ENCODE peak calls at places on chromosomes 4 and X, in five cellular contexts. Q is mammary epithelial cell, N is IMR-90, S is body of pancreas, K is OCI-LY7. Y is an unnamed sample.

GRCh38 chrX:29911673-29912072 is 303.7 kb upstream of the MAGEB2 start:
- DNase-seq in Q (no peak), N (no peak), S (no peak), K (no peak), Y (no peak)

GRCh38 chr4:10061650-10062415 is 40.5 kb upstream of the SLC2A9 start:
- DNase-seq in Q (peak; percentile 69), N (peak; percentile 20), S (no peak), K (no peak), Y (no peak)

GRCh38 chr4:112664611-112665010 is 27.7 kb downstream of the LARP7 start:
- DNase-seq in Q (peak; percentile 3), N (peak; percentile 6), S (no peak), K (no peak), Y (no peak)

GRCh38 chr4:113209153-113209552 is 159.7 kb downstream of the ANK2 start:
- DNase-seq in Q (no peak), N (no peak), S (no peak), K (no peak), Y (no peak)

GRCh38 chr4:184352891-184353290 is 121.5 kb downstream of the IRF2 start:
- DNase-seq in Q (no peak), N (no peak), S (no peak), K (no peak), Y (no peak)

GRCh38 chrX:129748265-129748664 is 9.5 kb downstream of the XPNPEP2 start:
- DNase-seq in Q (no peak), N (peak; percentile 78), S (no peak), K (no peak), Y (no peak)

GRCh38 chr4:187478292-187479205 is 517.0 kb upstream of the ZFP42 start:
- DNase-seq in Q (peak; percentile 35), N (peak; percentile 95), S (no peak), K (no peak), Y (no peak)

GRCh38 chr4:40038972-40039371 is 17.7 kb upstream of the N4BP2 start:
- DNase-seq in Q (peak; percentile 81), N (peak; percentile 50), S (no peak), K (no peak), Y (no peak)

GRCh38 chr4:4507923-4508322 is 33.9 kb downstream of the STX18 start:
- DNase-seq in Q (no peak), N (no peak), S (no peak), K (peak; percentile 40), Y (no peak)

GRCh38 chr4:147709999-147710398 is 21.9 kb upstream of the ARHGAP10 start:
- DNase-seq in Q (peak; percentile 34), N (peak; percentile 76), S (no peak), K (no peak), Y (no peak)

GRCh38 chr4:112284166-112284565 is 1.5 kb downstream of the TIFA start:
- DNase-seq in Q (peak; percentile 34), N (peak; percentile 8), S (no peak), K (peak; percentile 41), Y (peak; percentile 24)

GRCh38 chr4:139301821-139302611 is at the start of gene NDUFC1:
- DNase-seq in Q (peak; percentile 66), N (peak; percentile 35), S (peak; percentile 39), K (peak; percentile 80), Y (peak; percentile 73)

GRCh38 chr4:139593091-139593564 is 37.1 kb upstream of the SETD7 start:
- DNase-seq in Q (peak; percentile 7), N (peak; percentile 92), S (no peak), K (no peak), Y (no peak)

GRCh38 chr4:31295081-31295480 is 574.9 kb downstream of the PCDH7 start:
- DNase-seq in Q (no peak), N (no peak), S (no peak), K (no peak), Y (no peak)

GRCh38 chrX:150062292-150063137 is 124.2 kb upstream of the EOLA2 start:
- DNase-seq in Q (no peak), N (peak; percentile 69), S (no peak), K (no peak), Y (no peak)

GRCh38 chr4:7554885-7555284 is 120.2 kb upstream of the PSAPL1 start:
- DNase-seq in Q (no peak), N (no peak), S (no peak), K (no peak), Y (no peak)

GRCh38 chr4:21699437-21699836 is 249.1 kb downstream of the KCNIP4 start:
- DNase-seq in Q (no peak), N (no peak), S (no peak), K (no peak), Y (no peak)

GRCh38 chr4:32031026-32031425 is 1310.9 kb downstream of the PCDH7 start:
- DNase-seq in Q (no peak), N (no peak), S (no peak), K (no peak), Y (no peak)

GRCh38 chr4:58515206-58515605 is 1405.0 kb upstream of the IGFBP7 start:
- DNase-seq in Q (no peak), N (no peak), S (no peak), K (no peak), Y (peak; percentile 62)

GRCh38 chr4:154854362-154854761 is 73.3 kb downstream of the RBM46 start:
- DNase-seq in Q (peak; percentile 20), N (peak; percentile 4), S (no peak), K (no peak), Y (no peak)

GRCh38 chrX:12771445-12772069 is 19.7 kb upstream of the PRPS2 start:
- DNase-seq in Q (no peak), N (peak; percentile 31), S (peak; percentile 57), K (peak; percentile 45), Y (peak; percentile 59)

GRCh38 chrX:118665204-118665603 is 62.2 kb upstream of the IL13RA1 start:
- DNase-seq in Q (no peak), N (no peak), S (no peak), K (no peak), Y (no peak)

GRCh38 chr4:8302331-8302730 is 32.8 kb downstream of the HTRA3 start:
- DNase-seq in Q (no peak), N (no peak), S (no peak), K (no peak), Y (peak; percentile 2)

GRCh38 chr4:152090543-152090942 is 329.7 kb upstream of the GATB start:
- DNase-seq in Q (no peak), N (peak; percentile 65), S (no peak), K (peak; percentile 20), Y (no peak)

GRCh38 chr4:20284990-20285389 is 33.3 kb downstream of the SLIT2 start:
- DNase-seq in Q (peak; percentile 79), N (peak; percentile 77), S (no peak), K (no peak), Y (no peak)

GRCh38 chr4:15674926-15675325 is 6.7 kb upstream of the FAM200B start:
- DNase-seq in Q (no peak), N (no peak), S (no peak), K (peak; percentile 54), Y (no peak)

GRCh38 chr4:15673337-15673736 is 8.3 kb upstream of the FAM200B start:
- DNase-seq in Q (no peak), N (no peak), S (no peak), K (no peak), Y (no peak)

GRCh38 chr4:15676899-15677298 is 4.7 kb upstream of the FAM200B start:
- DNase-seq in Q (no peak), N (no peak), S (no peak), K (no peak), Y (no peak)

GRCh38 chr4:15676039-15676438 is 5.6 kb upstream of the FAM200B start:
- DNase-seq in Q (no peak), N (no peak), S (no peak), K (no peak), Y (no peak)

DNA sequence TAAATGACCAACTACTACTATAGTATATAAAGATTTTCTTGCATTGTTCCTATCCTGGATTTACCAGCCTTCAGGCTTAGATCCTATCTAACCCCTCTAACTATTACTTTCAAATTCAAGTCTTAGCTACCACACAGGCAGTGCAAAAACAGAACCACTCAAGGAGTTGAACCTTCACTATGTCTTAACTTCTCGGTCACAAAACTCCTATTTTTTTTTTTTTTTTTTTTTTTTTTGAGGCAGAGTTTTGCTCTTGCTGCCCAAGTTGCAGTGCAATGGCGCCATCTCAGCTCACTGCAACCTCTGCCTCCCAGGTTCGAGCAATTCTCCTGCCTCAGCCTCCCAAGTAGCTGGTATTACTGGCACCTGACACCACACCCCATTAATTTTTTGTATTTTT is 6.3 kb upstream of the FAM200B start:
- DNase-seq in Q (no peak), N (no peak), S (no peak), K (peak; percentile 49), Y (no peak)
- TF ChIP-seq CTCF in Q (no peak), N (no peak), S (no peak), K (no peak), Y (no peak)

DNA sequence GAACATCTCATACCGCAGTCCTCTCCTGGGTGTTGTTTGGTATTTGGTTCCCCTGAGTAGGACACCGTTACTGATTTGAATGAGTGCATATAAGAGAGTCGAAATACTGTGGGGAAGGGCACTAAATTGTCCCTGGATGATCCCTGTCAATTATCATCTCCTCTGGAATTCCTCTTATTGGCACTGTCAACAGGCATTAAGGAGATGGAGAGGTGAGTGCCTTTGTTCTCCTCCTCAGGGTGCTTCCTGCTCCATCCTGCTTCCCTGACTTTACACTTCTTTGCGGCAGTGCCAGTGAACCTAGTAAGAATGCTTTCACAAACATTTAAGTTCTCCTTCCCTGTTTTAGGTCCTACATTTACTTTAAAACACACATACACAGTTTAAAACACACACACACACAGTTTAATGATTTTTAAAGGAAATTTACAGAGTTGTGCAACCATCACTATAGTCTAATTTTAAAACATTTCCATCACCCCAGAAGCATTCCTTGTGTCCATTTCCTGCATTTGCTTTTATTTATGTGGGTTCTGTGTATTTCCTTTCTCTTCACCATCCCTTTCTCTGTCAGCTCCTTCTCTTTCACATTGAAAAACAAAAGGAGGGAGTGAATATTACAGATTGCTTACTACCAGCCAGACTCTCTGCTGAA is 20.9 kb upstream of the ZRSR2 start:
- DNase-seq in Q (no peak), N (peak; percentile 22), S (no peak), K (no peak), Y (no peak)
- H3K4me3 ChIP-seq in Q (no peak overlapping the region), N (no peak overlapping the region), S (no peak overlapping the region), K (no peak overlapping the region), Y (no peak overlapping the region)

GRCh38 chrX:46954716-46955115 is 42.5 kb downstream of the JADE3 start:
- DNase-seq in Q (no peak), N (no peak), S (no peak), K (no peak), Y (no peak)

GRCh38 chrX:46957299-46957698 is 45.1 kb downstream of the JADE3 start:
- DNase-seq in Q (no peak), N (no peak), S (no peak), K (no peak), Y (no peak)

GRCh38 chrX:46959101-46959500 is 46.9 kb downstream of the JADE3 start:
- DNase-seq in Q (peak; percentile 31), N (no peak), S (no peak), K (no peak), Y (no peak)

GRCh38 chrX:46953597-46953996 is 41.4 kb downstream of the JADE3 start:
- DNase-seq in Q (no peak), N (no peak), S (no peak), K (no peak), Y (no peak)

DNA sequence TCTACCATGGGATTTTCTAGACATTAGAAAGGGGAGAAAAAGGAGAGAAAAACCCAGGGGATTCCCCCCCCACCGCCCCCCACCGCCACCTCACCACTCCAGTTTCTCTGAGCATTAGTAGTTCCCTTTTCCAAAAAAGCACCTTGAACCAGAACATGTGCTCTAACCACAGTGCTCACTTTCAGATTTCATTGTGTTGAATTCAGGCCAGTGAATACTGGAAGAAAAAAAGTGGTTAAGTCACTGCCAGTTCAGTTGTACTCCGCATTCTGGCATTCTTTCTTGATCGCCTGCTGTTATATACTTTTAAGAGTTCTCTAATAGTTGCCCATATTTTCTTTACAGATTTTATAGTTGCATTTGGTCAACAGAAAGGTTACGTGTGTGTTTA is 40.9 kb downstream of the JADE3 start:
- DNase-seq in Q (no peak), N (no peak), S (no peak), K (peak; percentile 17), Y (no peak)
- H3K36me3 ChIP-seq in Q (no peaks in the 10 kb centered on the region), N (no peaks in the 10 kb centered on the region), S (no peaks in the 10 kb centered on the region), K (no peaks in the 10 kb centered on the region), Y (no peaks in the 10 kb centered on the region)

GRCh38 chr4:6115746-6116586 is 84.4 kb downstream of the JAKMIP1 start:
- DNase-seq in Q (no peak), N (no peak), S (no peak), K (no peak), Y (no peak)
- TF ChIP-seq CTCF in Q (no peak), N (no peak), S (no peak), K (no peak), Y (no peak)

Y was measured in WERI-Rb-1.